ENCODE peak calls at places on chromosomes 5 and 9, in eight cellular contexts. One of them, this sample, is unnamed.

GRCh38 chr5:55303238-55303690 is 4.2 kb downstream of the DHX29 start:
- DNase-seq in fibroblast of lung: peak
- DNase-seq in neural progenitor cell: no peak
- DNase-seq in left ventricle myocardium inferior: no peak
- DNase-seq in GM20000: no peak
- DNase-seq in esophagus squamous epithelium: no peak
- DNase-seq in MM.1S: no peak
- DNase-seq in fibroblast of the aortic adventitia: peak
- DNase-seq in this sample: no peak

GRCh38 chr5:93990504-93991085 is 249.2 kb upstream of the POU5F2 start:
- DNase-seq in fibroblast of lung: peak
- DNase-seq in esophagus squamous epithelium: no peak
- DNase-seq in neural progenitor cell: peak
- DNase-seq in fibroblast of the aortic adventitia: peak
- DNase-seq in MM.1S: no peak
- DNase-seq in left ventricle myocardium inferior: no peak
- DNase-seq in GM20000: no peak
- DNase-seq in this sample: no peak

GRCh38 chr9:74497750-74498615 is 848 bp downstream of the RORB start:
- DNase-seq in neural progenitor cell: peak
- DNase-seq in GM20000: peak
- DNase-seq in MM.1S: peak
- DNase-seq in fibroblast of lung: peak
- DNase-seq in esophagus squamous epithelium: no peak
- DNase-seq in left ventricle myocardium inferior: peak
- DNase-seq in fibroblast of the aortic adventitia: peak
- DNase-seq in this sample: peak

GRCh38 chr9:91427873-91428272 is 4.2 kb upstream of the NFIL3 start:
- DNase-seq in left ventricle myocardium inferior: no peak
- DNase-seq in fibroblast of lung: peak
- DNase-seq in MM.1S: peak
- DNase-seq in esophagus squamous epithelium: no peak
- DNase-seq in fibroblast of the aortic adventitia: peak
- DNase-seq in GM20000: no peak
- DNase-seq in neural progenitor cell: no peak
- DNase-seq in this sample: no peak

GRCh38 chr9:12838546-12838945 is 63.7 kb downstream of the LURAP1L start:
- DNase-seq in fibroblast of lung: peak
- DNase-seq in left ventricle myocardium inferior: no peak
- DNase-seq in MM.1S: no peak
- DNase-seq in esophagus squamous epithelium: no peak
- DNase-seq in fibroblast of the aortic adventitia: peak
- DNase-seq in GM20000: no peak
- DNase-seq in neural progenitor cell: no peak
- DNase-seq in this sample: no peak

GRCh38 chr5:151351675-151352074 is 4.3 kb upstream of the SLC36A2 start:
- DNase-seq in esophagus squamous epithelium: no peak
- DNase-seq in MM.1S: no peak
- DNase-seq in fibroblast of lung: no peak
- DNase-seq in GM20000: no peak
- DNase-seq in fibroblast of the aortic adventitia: no peak
- DNase-seq in left ventricle myocardium inferior: no peak
- DNase-seq in neural progenitor cell: no peak
- DNase-seq in this sample: no peak

GRCh38 chr5:180159756-180160155 is 49.3 kb downstream of the RASGEF1C start:
- DNase-seq in GM20000: no peak
- DNase-seq in esophagus squamous epithelium: no peak
- DNase-seq in fibroblast of lung: peak
- DNase-seq in MM.1S: no peak
- DNase-seq in neural progenitor cell: no peak
- DNase-seq in fibroblast of the aortic adventitia: peak
- DNase-seq in left ventricle myocardium inferior: no peak
- DNase-seq in this sample: no peak

GRCh38 chr5:137660349-137660817 is 75.5 kb downstream of the KLHL3 start:
- DNase-seq in fibroblast of the aortic adventitia: peak
- DNase-seq in esophagus squamous epithelium: peak
- DNase-seq in neural progenitor cell: peak
- DNase-seq in left ventricle myocardium inferior: peak
- DNase-seq in GM20000: peak
- DNase-seq in fibroblast of lung: peak
- DNase-seq in MM.1S: peak
- DNase-seq in this sample: peak

GRCh38 chr5:94366811-94367210 is 251.6 kb downstream of the KIAA0825 start:
- DNase-seq in MM.1S: no peak
- DNase-seq in esophagus squamous epithelium: no peak
- DNase-seq in neural progenitor cell: no peak
- DNase-seq in GM20000: no peak
- DNase-seq in fibroblast of lung: no peak
- DNase-seq in fibroblast of the aortic adventitia: no peak
- DNase-seq in left ventricle myocardium inferior: no peak
- DNase-seq in this sample: no peak

GRCh38 chr5:170148430-170149205 is 42.9 kb downstream of the FOXI1 start:
- DNase-seq in GM20000: no peak
- DNase-seq in fibroblast of the aortic adventitia: no peak
- DNase-seq in left ventricle myocardium inferior: no peak
- DNase-seq in esophagus squamous epithelium: no peak
- DNase-seq in MM.1S: no peak
- DNase-seq in neural progenitor cell: no peak
- DNase-seq in fibroblast of lung: no peak
- DNase-seq in this sample: no peak

GRCh38 chr9:92108122-92108521 is 7.1 kb downstream of the SPTLC1 start:
- DNase-seq in GM20000: no peak
- DNase-seq in fibroblast of the aortic adventitia: no peak
- DNase-seq in esophagus squamous epithelium: no peak
- DNase-seq in left ventricle myocardium inferior: no peak
- DNase-seq in fibroblast of lung: no peak
- DNase-seq in MM.1S: no peak
- DNase-seq in neural progenitor cell: no peak
- DNase-seq in this sample: no peak

GRCh38 chr9:128101690-128102089 is 25.8 kb downstream of the PTGES2 start:
- DNase-seq in GM20000: no peak
- DNase-seq in neural progenitor cell: no peak
- DNase-seq in fibroblast of lung: no peak
- DNase-seq in left ventricle myocardium inferior: peak
- DNase-seq in esophagus squamous epithelium: no peak
- DNase-seq in MM.1S: no peak
- DNase-seq in fibroblast of the aortic adventitia: no peak
- DNase-seq in this sample: no peak

GRCh38 chr5:173826179-173826920 is 61.8 kb upstream of the CPEB4 start:
- DNase-seq in neural progenitor cell: no peak
- DNase-seq in fibroblast of lung: no peak
- DNase-seq in left ventricle myocardium inferior: no peak
- DNase-seq in GM20000: no peak
- DNase-seq in MM.1S: no peak
- DNase-seq in fibroblast of the aortic adventitia: no peak
- DNase-seq in esophagus squamous epithelium: no peak
- DNase-seq in this sample: no peak

GRCh38 chr5:122761115-122761514 is 13.8 kb upstream of the SNX2 start:
- DNase-seq in fibroblast of lung: no peak
- DNase-seq in fibroblast of the aortic adventitia: no peak
- DNase-seq in neural progenitor cell: no peak
- DNase-seq in esophagus squamous epithelium: no peak
- DNase-seq in GM20000: no peak
- DNase-seq in left ventricle myocardium inferior: no peak
- DNase-seq in MM.1S: no peak
- DNase-seq in this sample: no peak

GRCh38 chr5:141951341-141951781 is 6.6 kb downstream of the PCDH12 start:
- DNase-seq in neural progenitor cell: peak
- DNase-seq in fibroblast of the aortic adventitia: no peak
- DNase-seq in left ventricle myocardium inferior: no peak
- DNase-seq in MM.1S: no peak
- DNase-seq in esophagus squamous epithelium: no peak
- DNase-seq in GM20000: peak
- DNase-seq in fibroblast of lung: no peak
- DNase-seq in this sample: peak

GRCh38 chr5:135342227-135342859 is 56.7 kb downstream of the MACROH2A1 start:
- DNase-seq in MM.1S: no peak
- DNase-seq in fibroblast of the aortic adventitia: no peak
- DNase-seq in fibroblast of lung: no peak
- DNase-seq in left ventricle myocardium inferior: no peak
- DNase-seq in esophagus squamous epithelium: no peak
- DNase-seq in GM20000: no peak
- DNase-seq in neural progenitor cell: no peak
- DNase-seq in this sample: no peak

GRCh38 chr9:38467404-38467803 is 43.1 kb upstream of the IGFBPL1 start:
- DNase-seq in neural progenitor cell: peak
- DNase-seq in fibroblast of lung: no peak
- DNase-seq in GM20000: no peak
- DNase-seq in esophagus squamous epithelium: no peak
- DNase-seq in MM.1S: no peak
- DNase-seq in fibroblast of the aortic adventitia: no peak
- DNase-seq in left ventricle myocardium inferior: no peak
- DNase-seq in this sample: no peak

GRCh38 chr9:133188006-133188842 is 20.8 kb downstream of the OBP2B start:
- DNase-seq in esophagus squamous epithelium: no peak
- DNase-seq in fibroblast of the aortic adventitia: no peak
- DNase-seq in left ventricle myocardium inferior: no peak
- DNase-seq in MM.1S: peak
- DNase-seq in GM20000: peak
- DNase-seq in neural progenitor cell: peak
- DNase-seq in fibroblast of lung: no peak
- DNase-seq in this sample: peak

GRCh38 chr5:72628771-72629313 is 121.6 kb upstream of the ZNF366 start:
- DNase-seq in fibroblast of the aortic adventitia: no peak
- DNase-seq in GM20000: no peak
- DNase-seq in left ventricle myocardium inferior: no peak
- DNase-seq in fibroblast of lung: peak
- DNase-seq in MM.1S: no peak
- DNase-seq in esophagus squamous epithelium: no peak
- DNase-seq in neural progenitor cell: no peak
- DNase-seq in this sample: no peak

GRCh38 chr5:176676361-176676824 is 29.1 kb downstream of the TSPAN17 start:
- DNase-seq in esophagus squamous epithelium: no peak
- DNase-seq in fibroblast of the aortic adventitia: peak
- DNase-seq in MM.1S: no peak
- DNase-seq in fibroblast of lung: no peak
- DNase-seq in neural progenitor cell: no peak
- DNase-seq in left ventricle myocardium inferior: peak
- DNase-seq in GM20000: peak
- DNase-seq in this sample: peak

GRCh38 chr9:5587024-5587423 is 41.9 kb upstream of the RIC1 start:
- DNase-seq in esophagus squamous epithelium: no peak
- DNase-seq in fibroblast of lung: peak
- DNase-seq in GM20000: no peak
- DNase-seq in fibroblast of the aortic adventitia: peak
- DNase-seq in neural progenitor cell: no peak
- DNase-seq in left ventricle myocardium inferior: no peak
- DNase-seq in MM.1S: no peak
- DNase-seq in this sample: no peak

GRCh38 chr5:38780950-38781349 is 64.9 kb upstream of the OSMR start:
- DNase-seq in fibroblast of the aortic adventitia: peak
- DNase-seq in neural progenitor cell: no peak
- DNase-seq in fibroblast of lung: peak
- DNase-seq in MM.1S: no peak
- DNase-seq in left ventricle myocardium inferior: peak
- DNase-seq in GM20000: no peak
- DNase-seq in esophagus squamous epithelium: no peak
- DNase-seq in this sample: no peak

GRCh38 chr5:73693573-73694061 is 67.6 kb downstream of the ARHGEF28 start:
- DNase-seq in left ventricle myocardium inferior: no peak
- DNase-seq in esophagus squamous epithelium: no peak
- DNase-seq in neural progenitor cell: peak
- DNase-seq in fibroblast of lung: peak
- DNase-seq in GM20000: peak
- DNase-seq in MM.1S: peak
- DNase-seq in fibroblast of the aortic adventitia: peak
- DNase-seq in this sample: no peak
- TF ChIP-seq CTCF in left ventricle myocardium inferior: peak
- TF ChIP-seq CTCF in esophagus squamous epithelium: peak
- TF ChIP-seq CTCF in neural progenitor cell: peak
- TF ChIP-seq CTCF in fibroblast of lung: peak
- TF ChIP-seq CTCF in GM20000: no peak
- TF ChIP-seq CTCF in MM.1S: peak
- TF ChIP-seq CTCF in fibroblast of the aortic adventitia: peak
- TF ChIP-seq CTCF in this sample: peak

DNA sequence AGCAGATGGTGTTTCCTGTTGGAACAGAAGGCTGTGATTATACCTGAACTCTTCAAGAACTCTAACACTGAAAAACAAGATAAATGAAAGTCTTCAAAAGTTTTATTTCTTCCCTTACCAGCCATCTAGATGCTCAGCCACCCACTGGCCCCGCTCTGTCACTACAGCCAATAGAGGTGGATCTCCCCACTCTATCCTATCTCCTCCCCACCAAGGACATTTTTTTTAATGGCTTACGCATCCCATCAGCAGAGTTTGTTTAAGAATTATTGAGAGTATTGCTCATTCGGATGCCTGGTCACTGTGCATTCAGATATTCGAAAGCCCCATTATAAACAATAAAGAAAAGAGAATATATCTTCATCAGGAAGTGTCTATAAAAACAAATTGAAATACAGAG is 159.4 kb downstream of the RASEF start:
- DNase-seq in MM.1S: no peak
- DNase-seq in neural progenitor cell: no peak
- DNase-seq in left ventricle myocardium inferior: no peak
- DNase-seq in fibroblast of the aortic adventitia: no peak
- DNase-seq in esophagus squamous epithelium: no peak
- DNase-seq in GM20000: no peak
- DNase-seq in fibroblast of lung: no peak
- DNase-seq in this sample: no peak
- TF ChIP-seq CTCF in MM.1S: no peak
- TF ChIP-seq CTCF in neural progenitor cell: no peak
- TF ChIP-seq CTCF in left ventricle myocardium inferior: no peak
- TF ChIP-seq CTCF in fibroblast of the aortic adventitia: no peak
- TF ChIP-seq CTCF in esophagus squamous epithelium: no peak
- TF ChIP-seq CTCF in GM20000: no peak
- TF ChIP-seq CTCF in fibroblast of lung: no peak
- TF ChIP-seq CTCF in this sample: no peak

GRCh38 chr5:79243224-79243623 is 7.3 kb downstream of the JMY start:
- DNase-seq in left ventricle myocardium inferior: no peak
- DNase-seq in esophagus squamous epithelium: no peak
- DNase-seq in fibroblast of lung: no peak
- DNase-seq in neural progenitor cell: no peak
- DNase-seq in MM.1S: no peak
- DNase-seq in fibroblast of the aortic adventitia: no peak
- DNase-seq in GM20000: no peak
- DNase-seq in this sample: no peak
- TF ChIP-seq CTCF in left ventricle myocardium inferior: no peak
- TF ChIP-seq CTCF in esophagus squamous epithelium: no peak
- TF ChIP-seq CTCF in fibroblast of lung: no peak
- TF ChIP-seq CTCF in neural progenitor cell: no peak
- TF ChIP-seq CTCF in MM.1S: no peak
- TF ChIP-seq CTCF in fibroblast of the aortic adventitia: no peak
- TF ChIP-seq CTCF in GM20000: no peak
- TF ChIP-seq CTCF in this sample: no peak

GRCh38 chr9:3497857-3498256 is 27.9 kb downstream of the RFX3 start:
- DNase-seq in neural progenitor cell: no peak
- DNase-seq in fibroblast of the aortic adventitia: no peak
- DNase-seq in esophagus squamous epithelium: no peak
- DNase-seq in left ventricle myocardium inferior: no peak
- DNase-seq in GM20000: no peak
- DNase-seq in MM.1S: no peak
- DNase-seq in fibroblast of lung: no peak
- DNase-seq in this sample: no peak
- TF ChIP-seq CTCF in neural progenitor cell: no peak
- TF ChIP-seq CTCF in fibroblast of the aortic adventitia: no peak
- TF ChIP-seq CTCF in esophagus squamous epithelium: no peak
- TF ChIP-seq CTCF in left ventricle myocardium inferior: no peak
- TF ChIP-seq CTCF in GM20000: no peak
- TF ChIP-seq CTCF in MM.1S: no peak
- TF ChIP-seq CTCF in fibroblast of lung: no peak
- TF ChIP-seq CTCF in this sample: no peak

This sample was measured in GM10248.